ENCODE peak calls at places on chromosomes 12 and 14, in six cellular contexts. G is IMR-90, H is trophoblast cell, M is H9, O is mesenchymal stem cell, I is H1. W is an unnamed sample.

GRCh38 chr14:84937044-84937443 is 592.9 kb upstream of the FLRT2 start:
- DNase-seq in G (no peak), H (no peak), M (no peak), O (no peak), I (no peak), W (no peak)

GRCh38 chr14:105646175-105646574 is 119.8 kb downstream of the TMEM121 start:
- DNase-seq in G (no peak), H (no peak), M (no peak), O (no peak), I (no peak), W (no peak)

GRCh38 chr12:66240106-66240820 is 51.2 kb downstream of the IRAK3 start:
- DNase-seq in G (no peak), H (no peak), M (no peak), O (no peak), I (no peak), W (no peak)

GRCh38 chr14:105059035-105059916 is 6.0 kb downstream of the GPR132 start:
- DNase-seq in G (no peak), H (peak; percentile 92), M (peak; percentile 60), O (no peak), I (no peak), W (no peak)

GRCh38 chr12:42935756-42936155 is 346.2 kb upstream of the PRICKLE1 start:
- DNase-seq in G (peak; percentile 78), H (no peak), M (no peak), O (peak; percentile 62), I (no peak), W (no peak)

GRCh38 chr14:105325716-105326567 is 11.4 kb downstream of the PACS2 start:
- DNase-seq in G (no peak), H (no peak), M (no peak), O (no peak), I (no peak), W (no peak)

GRCh38 chr12:52217223-52217622 is 15.8 kb upstream of the KRT7 start:
- DNase-seq in G (no peak), H (peak; percentile 97), M (no peak), O (peak; percentile 53), I (no peak), W (no peak)

GRCh38 chr14:61288720-61289119 is 7.6 kb upstream of the TMEM30B start:
- DNase-seq in G (no peak), H (no peak), M (no peak), O (no peak), I (no peak), W (no peak)

GRCh38 chr12:12620730-12621315 is 9.1 kb downstream of the CREBL2 start:
- DNase-seq in G (no peak), H (no peak), M (no peak), O (no peak), I (no peak), W (no peak)

GRCh38 chr14:31950760-31951637 is 126.1 kb upstream of the ARHGAP5 start:
- DNase-seq in G (peak; percentile 48), H (peak; percentile 46), M (peak; percentile 69), O (peak; percentile 81), I (no peak), W (no peak)

GRCh38 chr14:90388437-90388836 is 8.4 kb upstream of the CALM1 start:
- DNase-seq in G (peak; percentile 90), H (no peak), M (peak; percentile 58), O (peak; percentile 73), I (no peak), W (no peak)

GRCh38 chr12:13376627-13377373 is 180.3 kb downstream of the EMP1 start:
- DNase-seq in G (no peak), H (no peak), M (peak; percentile 18), O (no peak), I (no peak), W (no peak)

GRCh38 chr14:62844546-62844945 is 200.7 kb downstream of the KCNH5 start:
- DNase-seq in G (no peak), H (no peak), M (no peak), O (no peak), I (no peak), W (no peak)

GRCh38 chr12:67425394-67425793 is 156.2 kb downstream of the CAND1 start:
- DNase-seq in G (no peak), H (no peak), M (no peak), O (no peak), I (no peak), W (no peak)

GRCh38 chr12:114339626-114340025 is 66.3 kb downstream of the TBX5 start:
- DNase-seq in G (peak; percentile 90), H (no peak), M (no peak), O (no peak), I (no peak), W (no peak)

GRCh38 chr14:61474671-61475070 is 153.3 kb downstream of the PRKCH start:
- DNase-seq in G (no peak), H (no peak), M (no peak), O (no peak), I (no peak), W (no peak)

GRCh38 chr12:56687225-56688128 is 607 bp downstream of the PTGES3 start:
- DNase-seq in G (no peak), H (peak; percentile 57), M (peak; percentile 28), O (peak; percentile 62), I (no peak), W (no peak)

GRCh38 chr12:56694161-56694560 is 6.1 kb upstream of the PTGES3 start:
- DNase-seq in G (no peak), H (no peak), M (no peak), O (no peak), I (no peak), W (no peak)

GRCh38 chr12:56684745-56685369 is 3.2 kb downstream of the PTGES3 start:
- DNase-seq in G (no peak), H (peak; percentile 7), M (peak; percentile 23), O (peak; percentile 26), I (no peak), W (no peak)

GRCh38 chr12:56688846-56689113 is 696 bp upstream of the PTGES3 start:
- DNase-seq in G (no peak), H (no peak), M (no peak), O (no peak), I (no peak), W (no peak)

GRCh38 chr12:56688129-56688845 is at the start of gene PTGES3:
- DNase-seq in G (peak; percentile 96), H (peak; percentile 99), M (peak; percentile 99), O (peak; percentile 98), I (peak; percentile 94), W (peak; percentile 98)
- H2BK120ac ChIP-seq in G (peak within 1 kb of the TSS; percentile 66), H (peak within 1 kb of the TSS; percentile 77), M (peak within 1 kb of the TSS; percentile 90), O (peak within 1 kb of the TSS; percentile 87), I (peak within 1 kb of the TSS; percentile 91), W (peak within 1 kb of the TSS; percentile 13)

GRCh38 chr12:2765052-2765451 is 29.7 kb upstream of the FKBP4 start:
- DNase-seq in G (no peak), H (no peak), M (no peak), O (no peak), I (no peak), W (no peak)

GRCh38 chr12:2765608-2766007 is 29.2 kb upstream of the FKBP4 start:
- DNase-seq in G (no peak), H (no peak), M (peak; percentile 28), O (no peak), I (no peak), W (no peak)

GRCh38 chr12:2769866-2770533 is 24.8 kb upstream of the FKBP4 start:
- DNase-seq in G (no peak), H (peak; percentile 77), M (no peak), O (no peak), I (no peak), W (no peak)

GRCh38 chr12:2772370-2772769 is 22.4 kb upstream of the FKBP4 start:
- DNase-seq in G (no peak), H (no peak), M (peak; percentile 17), O (no peak), I (no peak), W (no peak)

DNA sequence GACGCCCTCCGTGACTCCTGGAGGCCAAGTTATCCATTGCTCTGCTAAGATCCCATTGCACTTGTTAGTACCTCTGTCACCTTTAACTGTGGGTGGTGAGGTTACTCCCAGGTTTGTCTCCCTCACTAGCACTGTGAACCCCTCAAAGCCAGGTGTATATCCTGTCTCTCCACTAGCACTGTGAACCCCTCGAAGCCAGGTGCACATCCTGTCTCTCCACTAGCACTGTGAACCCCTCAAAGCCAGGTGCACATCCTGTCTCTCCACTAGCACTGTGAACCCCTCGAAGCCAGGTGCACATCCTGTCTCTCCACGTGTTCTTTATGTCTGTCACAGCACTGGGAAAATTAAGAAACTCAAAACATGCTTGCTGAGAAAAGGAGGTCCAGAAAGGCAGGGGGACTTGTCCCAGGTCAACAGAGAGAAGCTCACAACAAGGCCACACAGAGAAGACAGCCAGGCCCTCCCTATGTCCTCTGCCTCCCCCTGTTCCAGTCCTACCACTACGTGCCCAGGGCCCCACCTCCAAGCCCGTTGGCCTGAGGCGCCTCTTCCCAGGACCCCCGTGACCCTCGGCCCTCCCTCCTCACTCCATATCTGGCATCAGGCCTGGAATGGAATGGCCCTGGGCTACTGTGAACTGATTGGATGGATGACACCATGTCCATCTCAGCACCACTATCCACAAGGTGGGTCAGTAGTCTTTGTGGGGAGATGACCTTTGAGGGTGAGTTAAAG is 26.4 kb upstream of the FKBP4 start:
- DNase-seq in G (no peak), H (no peak), M (no peak), O (no peak), I (no peak), W (no peak)
- H4K91ac ChIP-seq in G (no peak overlapping the region), H (no peak overlapping the region), M (no peak overlapping the region), O (no peak overlapping the region), I (no peak overlapping the region), W (peak overlapping the region; percentile 5)

GRCh38 chr12:49707127-49707811 is at the start of gene FMNL3:
- DNase-seq in G (peak; percentile 95), H (peak; percentile 98), M (peak; percentile 96), O (peak; percentile 95), I (peak; percentile 77), W (peak; percentile 96)

GRCh38 chr12:49705479-49706267 is 1.5 kb downstream of the FMNL3 start:
- DNase-seq in G (peak; percentile 84), H (peak; percentile 35), M (peak; percentile 64), O (peak; percentile 87), I (no peak), W (no peak)

GRCh38 chr12:49708851-49709250 is 1.6 kb upstream of the FMNL3 start:
- DNase-seq in G (no peak), H (no peak), M (no peak), O (no peak), I (no peak), W (no peak)

GRCh38 chr12:49707812-49708147 is 575 bp upstream of the FMNL3 start:
- DNase-seq in G (no peak), H (no peak), M (no peak), O (no peak), I (no peak), W (no peak)

GRCh38 chr12:49706351-49707126 is 666 bp downstream of the FMNL3 start:
- DNase-seq in G (peak; percentile 47), H (peak; percentile 18), M (peak; percentile 62), O (peak; percentile 66), I (no peak), W (no peak)
- H2BK120ac ChIP-seq in G (peak overlapping the region; percentile 34), H (peak overlapping the region; percentile 87), M (no peak overlapping the region), O (peak overlapping the region; percentile 90), I (no peak overlapping the region), W (no peak overlapping the region)

GRCh38 chr12:388547-389137 is 478 bp downstream of the KDM5A start:
- DNase-seq in G (peak; percentile 30), H (peak; percentile 33), M (no peak), O (peak; percentile 60), I (no peak), W (no peak)

GRCh38 chr12:388012-388411 is 1.1 kb downstream of the KDM5A start:
- DNase-seq in G (no peak), H (no peak), M (no peak), O (peak; percentile 33), I (no peak), W (no peak)

GRCh38 chr12:386651-387050 is 2.5 kb downstream of the KDM5A start:
- DNase-seq in G (peak; percentile 75), H (peak; percentile 46), M (no peak), O (peak; percentile 74), I (no peak), W (no peak)

GRCh38 chr12:389138-390096 is at the start of gene KDM5A:
- DNase-seq in G (peak; percentile 94), H (peak; percentile 96), M (peak; percentile 97), O (peak; percentile 98), I (peak; percentile 29), W (peak; percentile 96)
- H4K91ac ChIP-seq in G (peak within 1 kb of the TSS; percentile 99), H (peak within 1 kb of the TSS; percentile 84), M (no peak within 1 kb of the TSS), O (peak within 1 kb of the TSS; percentile 100), I (peak within 1 kb of the TSS; percentile 98), W (no peak within 1 kb of the TSS)